ENCODE peak calls at places on chromosomes 7 and 10, in seven cellular contexts. N, C, Z, X, D, H and J are unnamed samples.

GRCh38 chr10:14904864-14905263 is 26.2 kb downstream of the SUV39H2 start:
- DNase-seq in N (no peak), C (no peak), Z (no peak), X (no peak), D (no peak), H (no peak), J (no peak)

GRCh38 chr7:119197872-119198527 is 973.5 kb downstream of the ANKRD7 start:
- DNase-seq in N (peak), C (peak), Z (no peak), X (no peak), D (peak), H (peak), J (no peak)

GRCh38 chr10:119659951-119660350 is 8.8 kb downstream of the BAG3 start:
- DNase-seq in N (no peak), C (no peak), Z (peak), X (no peak), D (no peak), H (no peak), J (no peak)

GRCh38 chr10:122966879-122967278 is 12.9 kb upstream of the C10orf88 start:
- DNase-seq in N (no peak), C (no peak), Z (no peak), X (no peak), D (no peak), H (no peak), J (no peak)

GRCh38 chr10:28721318-28721717 is 44.0 kb downstream of the BAMBI start:
- DNase-seq in N (no peak), C (no peak), Z (no peak), X (no peak), D (no peak), H (no peak), J (no peak)

GRCh38 chr7:148916186-148916585 is 32.1 kb upstream of the EZH2 start:
- DNase-seq in N (no peak), C (peak), Z (no peak), X (no peak), D (no peak), H (no peak), J (no peak)

GRCh38 chr7:41817386-41817785 is 114.5 kb upstream of the INHBA start:
- DNase-seq in N (no peak), C (peak), Z (no peak), X (no peak), D (peak), H (no peak), J (no peak)

GRCh38 chr10:51659344-51659743 is 40.1 kb downstream of the CSTF2T start:
- DNase-seq in N (no peak), C (no peak), Z (no peak), X (no peak), D (no peak), H (no peak), J (no peak)

GRCh38 chr10:110912374-110912773 is 6.6 kb downstream of the BBIP1 start:
- DNase-seq in N (no peak), C (peak), Z (no peak), X (no peak), D (no peak), H (no peak), J (no peak)

GRCh38 chr10:30433286-30433778 is 652 bp upstream of the MAP3K8 start:
- DNase-seq in N (peak), C (peak), Z (peak), X (peak), D (peak), H (peak), J (no peak)

GRCh38 chr10:109062371-109062770 is 860.9 kb downstream of the XPNPEP1 start:
- DNase-seq in N (peak), C (peak), Z (no peak), X (no peak), D (no peak), H (peak), J (no peak)

GRCh38 chr7:26284477-26284876 is 7.2 kb upstream of the SNX10 start:
- DNase-seq in N (no peak), C (no peak), Z (no peak), X (no peak), D (no peak), H (no peak), J (no peak)

GRCh38 chr7:148492157-148492860 is 98.3 kb upstream of the C7orf33 start:
- DNase-seq in N (no peak), C (no peak), Z (no peak), X (no peak), D (no peak), H (no peak), J (no peak)

GRCh38 chr7:141600139-141600538 is 48.9 kb downstream of the AGK start:
- DNase-seq in N (no peak), C (no peak), Z (no peak), X (no peak), D (no peak), H (no peak), J (no peak)

GRCh38 chr7:121024568-121025055 is 36.1 kb downstream of the CPED1 start:
- DNase-seq in N (no peak), C (no peak), Z (no peak), X (no peak), D (no peak), H (no peak), J (no peak)

GRCh38 chr10:30028006-30028441 is 31.4 kb downstream of the JCAD start:
- DNase-seq in N (no peak), C (peak), Z (peak), X (no peak), D (peak), H (no peak), J (peak)

GRCh38 chr7:36726806-36727503 is 2.7 kb upstream of the AOAH start:
- DNase-seq in N (no peak), C (no peak), Z (no peak), X (no peak), D (peak), H (no peak), J (peak)

GRCh38 chr10:122126763-122127659 is 138.0 kb downstream of the TACC2 start:
- DNase-seq in N (peak), C (peak), Z (no peak), X (no peak), D (no peak), H (no peak), J (no peak)

GRCh38 chr10:57992321-57993077 is 275.2 kb downstream of the IPMK start:
- DNase-seq in N (peak), C (peak), Z (no peak), X (no peak), D (no peak), H (no peak), J (no peak)